ENCODE peak calls at places on chromosome 20, in eight cellular contexts. Y is colonic mucosa, R is endodermal cell, H is AG10803, I is lung, P is ascending aorta, G is fibroblast of pulmonary artery, W is brain microvascular endothelial cell. V is an unnamed sample.

GRCh38 chr20:38418509-38419204 is 16.5 kb downstream of the SNHG17 start:
- DNase-seq in Y (no peak), R (no peak), H (peak; percentile 61), I (no peak), P (no peak), G (peak; percentile 60), W (no peak), V (peak; percentile 39)

GRCh38 chr20:20677186-20677585 is 35.3 kb downstream of the RALGAPA2 start:
- DNase-seq in Y (no peak), R (no peak), H (peak; percentile 55), I (no peak), P (no peak), G (peak; percentile 17), W (no peak), V (peak; percentile 40)

GRCh38 chr20:53857723-53858236 is 212.6 kb downstream of the BCAS1 start:
- DNase-seq in Y (peak; percentile 86), R (no peak), H (peak; percentile 17), I (no peak), P (no peak), G (no peak), W (no peak), V (no peak)

GRCh38 chr20:24648919-24649318 is 179.5 kb downstream of the SYNDIG1 start:
- DNase-seq in Y (no peak), R (no peak), H (no peak), I (no peak), P (no peak), G (no peak), W (no peak), V (no peak)

GRCh38 chr20:64233725-64234124 is 21.8 kb upstream of the PCMTD2 start:
- DNase-seq in Y (no peak), R (no peak), H (no peak), I (no peak), P (no peak), G (no peak), W (no peak), V (no peak)

GRCh38 chr20:51387125-51387865 is 155.2 kb downstream of the NFATC2 start:
- DNase-seq in Y (no peak), R (peak; percentile 80), H (no peak), I (no peak), P (no peak), G (no peak), W (no peak), V (no peak)

GRCh38 chr20:61673152-61673551 is 392.5 kb downstream of the TAF4 start:
- DNase-seq in Y (no peak), R (no peak), H (no peak), I (no peak), P (no peak), G (no peak), W (no peak), V (no peak)

GRCh38 chr20:37408930-37409210 is 62.9 kb downstream of the SRC start:
- DNase-seq in Y (no peak), R (no peak), H (no peak), I (no peak), P (no peak), G (no peak), W (no peak), V (no peak)

GRCh38 chr20:61636531-61637116 is 384.6 kb downstream of the CDH4 start:
- DNase-seq in Y (no peak), R (no peak), H (no peak), I (no peak), P (no peak), G (no peak), W (no peak), V (no peak)

GRCh38 chr20:6519556-6519955 is 247.9 kb upstream of the BMP2 start:
- DNase-seq in Y (no peak), R (no peak), H (peak; percentile 0), I (no peak), P (no peak), G (peak; percentile 69), W (peak; percentile 51), V (peak; percentile 84)

GRCh38 chr20:8306916-8307315 is 174.8 kb downstream of the PLCB1 start:
- DNase-seq in Y (no peak), R (no peak), H (no peak), I (no peak), P (no peak), G (no peak), W (no peak), V (no peak)

GRCh38 chr20:56513807-56514150 is 10.8 kb upstream of the FAM209A start:
- DNase-seq in Y (no peak), R (no peak), H (no peak), I (no peak), P (peak; percentile 51), G (no peak), W (no peak), V (no peak)

GRCh38 chr20:56516631-56517030 is 7.9 kb upstream of the FAM209A start:
- DNase-seq in Y (no peak), R (no peak), H (no peak), I (no peak), P (peak; percentile 9), G (no peak), W (no peak), V (no peak)

GRCh38 chr20:56517211-56517610 is 7.3 kb upstream of the FAM209A start:
- DNase-seq in Y (no peak), R (no peak), H (no peak), I (no peak), P (peak; percentile 38), G (no peak), W (no peak), V (no peak)

GRCh38 chr20:56517641-56518040 is 6.9 kb upstream of the FAM209A start:
- DNase-seq in Y (no peak), R (no peak), H (no peak), I (no peak), P (peak; percentile 21), G (no peak), W (no peak), V (no peak)

DNA sequence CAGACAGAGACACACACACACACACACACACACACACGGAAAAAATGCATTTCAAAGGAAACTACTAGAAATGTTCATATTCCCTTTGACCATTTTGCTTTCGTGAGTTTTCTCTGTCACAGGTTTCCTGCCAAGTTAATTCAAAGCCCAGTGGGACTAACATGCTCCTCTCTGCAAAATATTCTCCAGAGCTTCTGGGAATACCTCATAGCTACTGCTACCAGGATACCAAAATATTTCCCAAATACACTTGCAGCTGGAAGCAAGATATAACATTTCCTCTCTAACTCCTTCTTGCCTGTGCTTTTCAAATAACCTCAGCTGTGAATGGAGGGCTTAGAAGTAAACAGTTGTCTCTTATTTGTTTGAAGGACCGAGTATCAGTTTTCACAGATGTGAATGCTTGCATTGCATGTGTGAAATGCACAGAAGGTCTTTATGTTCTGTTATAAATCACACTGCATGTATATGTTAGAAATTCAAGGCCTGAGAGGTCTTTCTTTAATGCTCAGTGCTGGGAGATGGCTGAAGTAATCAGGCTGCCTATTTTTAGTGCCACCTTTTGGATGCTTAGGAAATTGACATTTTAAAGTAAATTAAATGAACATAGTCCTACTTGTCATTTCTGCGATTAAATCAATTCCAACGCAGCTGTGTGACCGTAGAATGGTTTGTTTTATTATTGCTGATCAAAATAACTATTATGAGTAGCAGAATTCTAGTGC is 8.7 kb upstream of the FAM209A start:
- DNase-seq in Y (no peak), R (no peak), H (peak; percentile 38), I (no peak), P (no peak), G (peak; percentile 49), W (no peak), V (peak; percentile 62)
- TF ChIP-seq CTCF in Y (no peak), R (peak; percentile 18), H (peak; percentile 51), I (no peak), P (no peak), G (peak; percentile 44), W (peak; percentile 43), V (peak; percentile 50)

GRCh38 chr20:10635476-10636208 is 38.2 kb downstream of the JAG1 start:
- DNase-seq in Y (no peak), R (no peak), H (no peak), I (no peak), P (no peak), G (no peak), W (no peak), V (peak; percentile 55)

GRCh38 chr20:10636326-10636818 is 37.4 kb downstream of the JAG1 start:
- DNase-seq in Y (no peak), R (no peak), H (peak; percentile 48), I (no peak), P (peak; percentile 68), G (peak; percentile 86), W (peak; percentile 66), V (peak; percentile 91)

GRCh38 chr20:10639051-10639761 is 34.6 kb downstream of the JAG1 start:
- DNase-seq in Y (no peak), R (no peak), H (no peak), I (no peak), P (no peak), G (no peak), W (no peak), V (peak; percentile 31)

GRCh38 chr20:10637563-10637962 is 36.2 kb downstream of the JAG1 start:
- DNase-seq in Y (no peak), R (peak; percentile 94), H (no peak), I (no peak), P (peak; percentile 63), G (no peak), W (no peak), V (peak; percentile 89)

DNA sequence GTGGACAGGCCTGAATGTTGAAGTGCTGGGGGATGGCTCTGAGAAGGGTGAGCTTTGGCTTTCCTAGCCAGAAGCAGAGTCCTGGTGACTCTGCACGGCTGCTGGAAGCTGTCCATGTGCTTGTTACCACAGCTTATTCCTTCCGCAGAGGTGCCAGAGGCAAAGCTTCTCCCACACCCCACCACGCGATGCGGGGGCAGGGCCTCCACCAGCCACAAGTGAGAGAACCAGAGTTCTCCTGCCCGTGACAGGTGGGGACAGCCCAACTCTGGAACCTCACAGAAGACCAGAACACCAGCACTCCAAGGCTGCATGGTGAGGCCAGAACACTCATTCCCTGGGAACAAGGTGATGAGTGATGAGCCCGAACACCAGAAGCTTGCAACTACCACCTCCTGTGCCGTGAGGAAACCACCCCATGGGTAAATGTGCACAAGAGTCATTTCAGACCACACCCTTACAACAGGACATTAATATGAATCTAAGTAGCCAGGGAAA is 36.7 kb downstream of the JAG1 start:
- DNase-seq in Y (no peak), R (no peak), H (peak; percentile 65), I (no peak), P (peak; percentile 87), G (peak; percentile 82), W (peak; percentile 74), V (peak; percentile 73)
- H3K4me3 ChIP-seq in Y (no peak overlapping the region), R (no peak overlapping the region), H (no peak overlapping the region), I (no peak overlapping the region), P (no peak overlapping the region), G (no peak overlapping the region), W (no peak overlapping the region), V (no peak overlapping the region)

GRCh38 chr20:18019068-18019467 is 38.6 kb downstream of the OVOL2 start:
- DNase-seq in Y (no peak), R (peak; percentile 75), H (peak; percentile 9), I (no peak), P (no peak), G (peak; percentile 30), W (peak; percentile 4), V (peak; percentile 71)
- TF ChIP-seq CTCF in Y (peak; percentile 27), R (peak; percentile 84), H (peak; percentile 49), I (no peak), P (no peak), G (peak; percentile 52), W (peak; percentile 60), V (peak; percentile 78)

DNA sequence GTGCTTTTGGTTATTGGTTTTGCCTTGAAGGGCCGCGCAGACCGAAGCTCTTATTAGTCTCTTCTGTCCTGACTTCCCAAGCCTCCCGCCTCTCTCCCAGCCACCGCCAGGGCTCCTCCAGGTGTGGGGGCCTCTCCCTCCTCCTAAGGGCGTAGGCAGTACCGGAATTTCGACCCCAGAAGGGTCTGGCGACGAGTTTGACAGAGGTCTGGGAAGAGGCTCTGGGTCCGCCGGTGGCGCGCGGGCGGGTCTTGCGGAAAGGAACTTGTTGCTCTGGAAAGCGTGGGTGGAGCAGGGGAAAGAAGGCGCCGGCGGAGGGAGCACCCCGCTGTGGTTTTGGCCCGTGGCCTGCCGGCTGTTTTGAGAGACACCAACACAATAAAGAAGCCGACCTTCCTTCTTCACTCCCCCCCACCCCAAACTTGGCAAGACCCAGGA is 1.8 kb downstream of the PCSK2 start:
- DNase-seq in Y (no peak), R (peak; percentile 83), H (no peak), I (no peak), P (no peak), G (no peak), W (no peak), V (no peak)
- H3K4me3 ChIP-seq in Y (no peak overlapping the region), R (peak overlapping the region; percentile 60), H (no peak overlapping the region), I (no peak overlapping the region), P (no peak overlapping the region), G (no peak overlapping the region), W (no peak overlapping the region), V (no peak overlapping the region)